ENCODE peak calls at places on chromosomes 3 and 15, in seven cellular contexts. V is SK-N-SH, L is HCT116, T is HepG2, G is H1, C is K562, P is Panc1. Y is an unnamed sample.

GRCh38 chr3:150291515-150291914 is 116.6 kb upstream of the TSC22D2 start:
- DNase-seq in V (no peak), L (no peak), T (no peak), G (no peak), C (no peak), P (no peak), Y (no peak)

GRCh38 chr15:22980189-22981136 is at the start of gene CYFIP1:
- DNase-seq in V (peak), L (peak), T (peak), G (peak), C (peak), P (no peak), Y (no peak)

GRCh38 chr3:61561374-61562041 is at the start of gene PTPRG:
- DNase-seq in V (peak), L (peak), T (peak), G (peak), C (no peak), P (no peak), Y (no peak)

GRCh38 chr3:128412180-128413002 is 54.3 kb downstream of the DNAJB8 start:
- DNase-seq in V (peak), L (no peak), T (no peak), G (no peak), C (no peak), P (no peak), Y (no peak)

GRCh38 chr3:51706021-51706485 is 815 bp upstream of the GRM2 start:
- DNase-seq in V (peak), L (no peak), T (no peak), G (no peak), C (no peak), P (no peak), Y (no peak)

GRCh38 chr15:48647963-48648362 is 2.5 kb upstream of the FBN1 start:
- DNase-seq in V (peak), L (no peak), T (no peak), G (no peak), C (no peak), P (no peak), Y (no peak)

GRCh38 chr3:181362378-181362777 is 349.3 kb upstream of the SOX2 start:
- DNase-seq in V (no peak), L (no peak), T (no peak), G (no peak), C (no peak), P (no peak), Y (no peak)

GRCh38 chr3:42501321-42501680 is 1.1 kb upstream of the VIPR1 start:
- DNase-seq in V (peak), L (no peak), T (no peak), G (peak), C (no peak), P (no peak), Y (no peak)

GRCh38 chr15:42490246-42490742 is 647 bp downstream of the ZNF106 start:
- DNase-seq in V (no peak), L (no peak), T (no peak), G (no peak), C (no peak), P (no peak), Y (no peak)

GRCh38 chr3:82685761-82686160 is 924.3 kb upstream of the GBE1 start:
- DNase-seq in V (no peak), L (no peak), T (no peak), G (no peak), C (no peak), P (no peak), Y (no peak)

GRCh38 chr3:143234521-143234920 is 115.0 kb downstream of the CHST2 start:
- DNase-seq in V (no peak), L (no peak), T (no peak), G (no peak), C (no peak), P (no peak), Y (no peak)

GRCh38 chr3:182739619-182740018 is 53.7 kb upstream of the ATP11B start:
- DNase-seq in V (no peak), L (no peak), T (no peak), G (no peak), C (peak), P (no peak), Y (no peak)

GRCh38 chr15:94671845-94672524 is 440.6 kb downstream of the MCTP2 start:
- DNase-seq in V (no peak), L (no peak), T (no peak), G (no peak), C (no peak), P (no peak), Y (no peak)

GRCh38 chr3:45819543-45819942 is 22.4 kb downstream of the LZTFL1 start:
- DNase-seq in V (no peak), L (no peak), T (no peak), G (no peak), C (no peak), P (no peak), Y (no peak)

GRCh38 chr15:77037475-77038209 is 33.3 kb downstream of the TSPAN3 start:
- DNase-seq in V (peak), L (no peak), T (no peak), G (no peak), C (no peak), P (no peak), Y (no peak)

GRCh38 chr15:62141643-62142588 is 23.2 kb downstream of the C2CD4B start:
- DNase-seq in V (no peak), L (no peak), T (no peak), G (no peak), C (no peak), P (no peak), Y (no peak)

GRCh38 chr3:119145500-119146167 is at the start of gene TEX55:
- DNase-seq in V (peak), L (peak), T (peak), G (peak), C (peak), P (no peak), Y (no peak)

DNA sequence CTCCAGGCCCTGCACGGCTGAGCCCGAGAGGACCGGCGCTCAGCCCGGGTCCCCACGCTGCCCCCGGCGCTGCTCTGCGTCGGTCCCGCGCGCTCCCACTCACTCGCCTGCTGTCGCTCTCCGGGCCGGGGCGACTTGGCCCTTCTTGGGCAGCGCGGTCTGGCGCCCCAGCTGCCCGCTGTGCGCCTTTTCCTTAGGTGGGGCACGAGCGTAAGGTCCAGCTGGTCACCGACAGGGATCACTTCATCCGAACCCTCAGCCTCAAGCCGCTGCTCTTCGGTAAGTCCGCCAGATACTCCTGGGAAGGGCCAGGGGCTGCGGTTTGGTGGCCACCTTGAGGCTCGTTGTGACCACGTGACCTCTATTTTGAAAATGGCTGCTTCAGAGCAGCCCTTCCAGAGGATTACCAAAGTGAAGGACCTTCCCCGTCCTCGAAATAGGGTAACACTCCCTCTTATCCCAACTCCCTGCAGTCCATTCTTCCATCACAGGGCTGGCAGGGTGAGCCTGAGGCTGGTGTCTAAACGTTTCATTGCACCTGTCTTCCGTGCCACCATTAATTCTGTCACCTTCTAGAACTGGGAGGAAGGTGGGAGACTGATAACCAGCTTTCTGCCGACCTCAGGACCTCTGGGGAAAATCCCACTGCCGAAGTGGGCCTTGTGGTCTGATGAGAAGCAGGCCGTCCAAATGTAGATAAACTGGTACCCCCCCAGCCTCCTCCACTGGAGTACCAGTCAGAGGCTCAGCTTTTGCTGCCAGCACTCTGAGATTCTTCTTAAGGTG is 788 bp downstream of the P4HTM start:
- DNase-seq in V (no peak), L (no peak), T (no peak), G (peak), C (no peak), P (no peak), Y (no peak)
- H3K4me3 ChIP-seq in V (peak), L (peak), T (no peak), G (peak), C (no peak), P (peak), Y (peak)

DNA sequence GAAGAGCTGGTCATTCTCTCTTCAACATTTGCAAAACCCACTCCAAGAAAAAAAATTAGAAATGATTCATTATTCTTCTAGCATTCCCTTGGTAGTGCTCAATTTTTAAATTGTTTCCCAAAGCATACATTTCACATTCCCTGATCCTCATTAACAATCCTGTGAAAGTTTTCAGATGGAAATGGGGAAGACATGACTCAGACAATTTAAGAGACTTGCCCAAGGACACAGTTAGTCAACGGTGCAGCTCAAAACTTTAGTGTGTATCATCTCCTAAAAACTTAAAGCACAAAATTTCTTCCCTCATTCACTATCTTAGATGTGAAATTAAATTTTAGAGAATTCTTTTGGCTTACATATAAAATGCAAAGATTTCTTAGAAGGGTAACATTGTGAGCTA is 17.1 kb upstream of the ABI3BP start:
- DNase-seq in V (no peak), L (no peak), T (no peak), G (no peak), C (no peak), P (no peak), Y (no peak)
- TF ChIP-seq SIN3A in V (no peak), L (no peak), T (no peak), G (no peak), C (no peak), P (no peak), Y (no peak)

GRCh38 chr15:84734794-84735479 is 13.5 kb upstream of the ZNF592 start:
- DNase-seq in V (no peak), L (peak), T (peak), G (peak), C (peak), P (no peak), Y (peak)
- H3K4me3 ChIP-seq in V (no peak), L (peak), T (no peak), G (peak), C (peak), P (no peak), Y (peak)

GRCh38 chr3:68017069-68017468 is 362.7 kb upstream of the SUCLG2 start:
- DNase-seq in V (no peak), L (no peak), T (peak), G (no peak), C (no peak), P (no peak), Y (no peak)

DNA sequence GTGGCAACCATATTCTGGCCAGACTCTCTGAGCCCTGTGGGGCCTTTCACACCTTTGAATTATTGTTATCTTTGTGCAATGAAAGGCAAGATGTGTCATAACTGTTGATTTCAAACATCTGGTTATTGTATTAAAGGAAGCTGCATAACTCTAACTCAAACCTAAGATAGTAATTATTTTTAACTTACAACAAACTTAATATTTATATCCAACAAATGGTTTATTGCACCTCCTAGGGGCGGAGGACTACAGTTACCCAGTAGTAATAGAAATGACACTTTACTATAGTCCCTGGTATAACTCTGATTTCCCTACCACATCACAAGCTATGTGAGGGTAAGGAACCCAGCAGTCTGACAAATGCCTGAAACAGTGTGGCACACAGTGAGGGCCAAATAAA is 363.9 kb upstream of the SUCLG2 start:
- DNase-seq in V (no peak), L (no peak), T (no peak), G (no peak), C (no peak), P (no peak), Y (no peak)
- TF ChIP-seq SIN3A in V (no peak), L (no peak), T (no peak), G (no peak), C (no peak), P (no peak), Y (no peak)

GRCh38 chr3:99881121-99881524 is 63.5 kb downstream of the CMSS1 start:
- DNase-seq in V (no peak), L (no peak), T (no peak), G (no peak), C (no peak), P (no peak), Y (no peak)
- H3K4me3 ChIP-seq in V (no peak), L (no peak), T (no peak), G (no peak), C (no peak), P (no peak), Y (no peak)

GRCh38 chr3:147812186-147812911 is 403.2 kb downstream of the ZIC1 start:
- DNase-seq in V (no peak), L (no peak), T (no peak), G (no peak), C (no peak), P (no peak), Y (no peak)
- TF ChIP-seq SIN3A in V (no peak), L (no peak), T (no peak), G (no peak), C (no peak), P (no peak), Y (no peak)

GRCh38 chr15:85474700-85475316 is 94.4 kb downstream of the AKAP13 start:
- DNase-seq in V (no peak), L (peak), T (no peak), G (no peak), C (no peak), P (no peak), Y (peak)
- H3K4me3 ChIP-seq in V (no peak), L (no peak), T (no peak), G (no peak), C (no peak), P (no peak), Y (peak)